ENCODE peak calls at places on chromosome 9, in seven cellular contexts. One of them, this sample, is unnamed. For H3K36me3, the result is how much of the 10 kb centered on the place peaks cover.

GRCh38 chr9:76528056-76528455 is 69.1 kb downstream of the GCNT1 start:
- DNase-seq in psoas muscle: no peak
- DNase-seq in mammary epithelial cell: no peak
- DNase-seq in GM12878: no peak
- DNase-seq in sigmoid colon: no peak
- DNase-seq in ovary: no peak
- DNase-seq in adrenal gland: no peak
- DNase-seq in this sample: no peak

GRCh38 chr9:97848237-97848581 is 4.8 kb upstream of the FOXE1 start:
- DNase-seq in psoas muscle: no peak
- DNase-seq in mammary epithelial cell: no peak
- DNase-seq in GM12878: no peak
- DNase-seq in sigmoid colon: no peak
- DNase-seq in ovary: no peak
- DNase-seq in adrenal gland: no peak
- DNase-seq in this sample: no peak

GRCh38 chr9:106830527-106831140 is 32.3 kb upstream of the ZNF462 start:
- DNase-seq in psoas muscle: no peak
- DNase-seq in mammary epithelial cell: peak
- DNase-seq in GM12878: no peak
- DNase-seq in sigmoid colon: peak
- DNase-seq in ovary: no peak
- DNase-seq in adrenal gland: no peak
- DNase-seq in this sample: no peak

GRCh38 chr9:19148170-19148569 is 20.9 kb upstream of the PLIN2 start:
- DNase-seq in psoas muscle: no peak
- DNase-seq in mammary epithelial cell: no peak
- DNase-seq in GM12878: no peak
- DNase-seq in sigmoid colon: no peak
- DNase-seq in ovary: no peak
- DNase-seq in adrenal gland: peak
- DNase-seq in this sample: no peak

GRCh38 chr9:77421506-77422265 is 226.4 kb downstream of the GNA14 start:
- DNase-seq in psoas muscle: no peak
- DNase-seq in mammary epithelial cell: no peak
- DNase-seq in GM12878: no peak
- DNase-seq in sigmoid colon: no peak
- DNase-seq in ovary: no peak
- DNase-seq in adrenal gland: no peak
- DNase-seq in this sample: no peak

GRCh38 chr9:87887151-87887505 is 4.5 kb downstream of the SPATA31E1 start:
- DNase-seq in psoas muscle: no peak
- DNase-seq in mammary epithelial cell: no peak
- DNase-seq in GM12878: no peak
- DNase-seq in sigmoid colon: no peak
- DNase-seq in ovary: no peak
- DNase-seq in adrenal gland: no peak
- DNase-seq in this sample: no peak

GRCh38 chr9:81604306-81605153 is 84.8 kb downstream of the TLE1 start:
- DNase-seq in psoas muscle: no peak
- DNase-seq in mammary epithelial cell: no peak
- DNase-seq in GM12878: no peak
- DNase-seq in sigmoid colon: no peak
- DNase-seq in ovary: no peak
- DNase-seq in adrenal gland: no peak
- DNase-seq in this sample: no peak

GRCh38 chr9:122192914-122193525 is 33.3 kb downstream of the MORN5 start:
- DNase-seq in psoas muscle: no peak
- DNase-seq in mammary epithelial cell: no peak
- DNase-seq in GM12878: no peak
- DNase-seq in sigmoid colon: no peak
- DNase-seq in ovary: no peak
- DNase-seq in adrenal gland: no peak
- DNase-seq in this sample: no peak

GRCh38 chr9:133787749-133788015 is 49.5 kb upstream of the SARDH start:
- DNase-seq in psoas muscle: peak
- DNase-seq in mammary epithelial cell: peak
- DNase-seq in GM12878: peak
- DNase-seq in sigmoid colon: no peak
- DNase-seq in ovary: no peak
- DNase-seq in adrenal gland: no peak
- DNase-seq in this sample: no peak

GRCh38 chr9:77010527-77010926 is 8.9 kb upstream of the FOXB2 start:
- DNase-seq in psoas muscle: no peak
- DNase-seq in mammary epithelial cell: no peak
- DNase-seq in GM12878: no peak
- DNase-seq in sigmoid colon: no peak
- DNase-seq in ovary: no peak
- DNase-seq in adrenal gland: no peak
- DNase-seq in this sample: no peak

GRCh38 chr9:126334626-126335621 is 8.3 kb downstream of the MVB12B start:
- DNase-seq in psoas muscle: peak
- DNase-seq in mammary epithelial cell: no peak
- DNase-seq in GM12878: no peak
- DNase-seq in sigmoid colon: no peak
- DNase-seq in ovary: no peak
- DNase-seq in adrenal gland: no peak
- DNase-seq in this sample: no peak

GRCh38 chr9:131310833-131311554 is 21.5 kb downstream of the PLPP7 start:
- DNase-seq in psoas muscle: peak
- DNase-seq in mammary epithelial cell: no peak
- DNase-seq in GM12878: no peak
- DNase-seq in sigmoid colon: no peak
- DNase-seq in ovary: no peak
- DNase-seq in adrenal gland: no peak
- DNase-seq in this sample: no peak

GRCh38 chr9:131418143-131419028 is 24.5 kb downstream of the PRRC2B start:
- DNase-seq in psoas muscle: no peak
- DNase-seq in mammary epithelial cell: no peak
- DNase-seq in GM12878: no peak
- DNase-seq in sigmoid colon: no peak
- DNase-seq in ovary: no peak
- DNase-seq in adrenal gland: peak
- DNase-seq in this sample: no peak

GRCh38 chr9:124350485-124351263 is 64.6 kb downstream of the PSMB7 start:
- DNase-seq in psoas muscle: no peak
- DNase-seq in mammary epithelial cell: no peak
- DNase-seq in GM12878: no peak
- DNase-seq in sigmoid colon: peak
- DNase-seq in ovary: no peak
- DNase-seq in adrenal gland: no peak
- DNase-seq in this sample: no peak

GRCh38 chr9:20270176-20270575 is 352.1 kb downstream of the MLLT3 start:
- DNase-seq in psoas muscle: no peak
- DNase-seq in mammary epithelial cell: peak
- DNase-seq in GM12878: no peak
- DNase-seq in sigmoid colon: no peak
- DNase-seq in ovary: no peak
- DNase-seq in adrenal gland: no peak
- DNase-seq in this sample: no peak

GRCh38 chr9:107983191-107983603 is 493.6 kb upstream of the KLF4 start:
- DNase-seq in psoas muscle: no peak
- DNase-seq in mammary epithelial cell: peak
- DNase-seq in GM12878: no peak
- DNase-seq in sigmoid colon: no peak
- DNase-seq in ovary: no peak
- DNase-seq in adrenal gland: no peak
- DNase-seq in this sample: no peak

GRCh38 chr9:115192835-115193234 is 74.9 kb upstream of the TNC start:
- DNase-seq in psoas muscle: no peak
- DNase-seq in mammary epithelial cell: no peak
- DNase-seq in GM12878: no peak
- DNase-seq in sigmoid colon: no peak
- DNase-seq in ovary: no peak
- DNase-seq in adrenal gland: no peak
- DNase-seq in this sample: no peak

DNA sequence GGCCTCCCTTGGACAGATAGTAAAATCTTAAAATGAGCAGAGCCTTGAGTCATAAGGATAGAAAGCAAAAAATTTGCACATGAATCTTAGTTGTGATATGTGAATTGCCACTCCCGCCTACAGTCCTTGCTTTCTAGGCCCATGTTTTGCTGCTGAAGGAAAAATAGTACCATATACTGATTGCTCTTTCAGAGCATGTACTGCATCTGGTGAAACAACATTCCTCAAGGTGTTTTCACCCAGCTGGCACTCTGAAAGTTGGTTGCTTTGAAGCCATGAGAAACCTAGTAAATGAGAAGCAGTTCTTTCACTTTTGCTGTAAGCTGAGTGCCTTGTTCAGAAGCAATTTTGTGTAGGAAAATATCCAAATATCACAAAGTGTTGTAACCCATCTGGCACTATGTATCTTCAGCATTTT is 10.3 kb downstream of the CDC37L1 start:
- DNase-seq in psoas muscle: no peak
- DNase-seq in mammary epithelial cell: peak
- DNase-seq in GM12878: peak
- DNase-seq in sigmoid colon: no peak
- DNase-seq in ovary: no peak
- DNase-seq in adrenal gland: no peak
- DNase-seq in this sample: no peak
- H3K27ac ChIP-seq in psoas muscle: peak
- H3K27ac ChIP-seq in mammary epithelial cell: no peak
- H3K27ac ChIP-seq in GM12878: peak
- H3K27ac ChIP-seq in sigmoid colon: no peak
- H3K27ac ChIP-seq in ovary: no peak
- H3K27ac ChIP-seq in adrenal gland: no peak
- H3K27ac ChIP-seq in this sample: peak

GRCh38 chr9:136832581-136832980 is 9.7 kb upstream of the AJM1 start:
- DNase-seq in psoas muscle: no peak
- DNase-seq in mammary epithelial cell: no peak
- DNase-seq in GM12878: no peak
- DNase-seq in sigmoid colon: no peak
- DNase-seq in ovary: no peak
- DNase-seq in adrenal gland: no peak
- DNase-seq in this sample: no peak

GRCh38 chr9:136831720-136832104 is 10.6 kb upstream of the AJM1 start:
- DNase-seq in psoas muscle: no peak
- DNase-seq in mammary epithelial cell: no peak
- DNase-seq in GM12878: no peak
- DNase-seq in sigmoid colon: no peak
- DNase-seq in ovary: peak
- DNase-seq in adrenal gland: no peak
- DNase-seq in this sample: peak

GRCh38 chr9:136829981-136830885 is 12.0 kb upstream of the AJM1 start:
- DNase-seq in psoas muscle: no peak
- DNase-seq in mammary epithelial cell: no peak
- DNase-seq in GM12878: no peak
- DNase-seq in sigmoid colon: no peak
- DNase-seq in ovary: peak
- DNase-seq in adrenal gland: peak
- DNase-seq in this sample: peak

GRCh38 chr9:136829412-136829811 is 12.9 kb upstream of the AJM1 start:
- DNase-seq in psoas muscle: no peak
- DNase-seq in mammary epithelial cell: no peak
- DNase-seq in GM12878: no peak
- DNase-seq in sigmoid colon: no peak
- DNase-seq in ovary: peak
- DNase-seq in adrenal gland: no peak
- DNase-seq in this sample: no peak

DNA sequence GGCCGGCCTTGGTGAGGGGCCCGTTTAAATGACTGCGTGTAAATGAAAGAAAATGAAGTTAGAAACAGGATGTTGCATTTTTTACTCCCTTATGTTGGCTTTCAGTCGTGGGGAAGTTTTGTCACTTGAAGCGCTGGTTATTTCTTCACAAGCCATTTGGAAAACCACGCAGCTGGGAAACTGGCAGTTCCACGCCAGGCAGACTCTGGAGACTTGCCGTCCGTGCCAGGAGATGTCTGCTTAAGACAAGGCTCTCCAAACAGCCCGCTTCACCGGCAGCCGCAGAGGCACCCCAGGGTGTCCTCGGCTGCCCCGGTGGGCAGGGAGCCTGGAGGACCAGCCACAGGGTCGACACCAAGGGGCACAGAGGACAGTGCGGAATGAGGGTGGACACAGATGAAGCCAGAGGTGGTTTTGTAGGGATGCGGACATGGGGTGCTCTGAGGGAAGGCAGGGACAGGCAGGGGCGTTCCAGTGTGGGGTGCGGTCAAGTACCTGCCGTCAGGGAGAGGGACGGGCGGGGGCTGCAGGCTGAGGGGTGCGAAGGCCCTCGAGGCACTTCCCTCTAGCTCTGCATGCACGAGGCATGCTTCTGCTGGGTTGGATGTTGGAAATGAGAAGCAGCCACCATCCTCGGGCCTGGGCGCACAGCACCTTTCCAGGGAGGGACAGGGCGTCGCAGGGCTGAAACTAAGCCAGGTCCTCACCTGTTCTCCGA is 11.1 kb upstream of the AJM1 start:
- DNase-seq in psoas muscle: no peak
- DNase-seq in mammary epithelial cell: no peak
- DNase-seq in GM12878: no peak
- DNase-seq in sigmoid colon: no peak
- DNase-seq in ovary: peak
- DNase-seq in adrenal gland: no peak
- DNase-seq in this sample: no peak
- H3K36me3 ChIP-seq in psoas muscle: under half
- H3K36me3 ChIP-seq in mammary epithelial cell: under half
- H3K36me3 ChIP-seq in GM12878: under half
- H3K36me3 ChIP-seq in sigmoid colon: half or more
- H3K36me3 ChIP-seq in ovary: under half
- H3K36me3 ChIP-seq in adrenal gland: under half
- H3K36me3 ChIP-seq in this sample: half or more

DNA sequence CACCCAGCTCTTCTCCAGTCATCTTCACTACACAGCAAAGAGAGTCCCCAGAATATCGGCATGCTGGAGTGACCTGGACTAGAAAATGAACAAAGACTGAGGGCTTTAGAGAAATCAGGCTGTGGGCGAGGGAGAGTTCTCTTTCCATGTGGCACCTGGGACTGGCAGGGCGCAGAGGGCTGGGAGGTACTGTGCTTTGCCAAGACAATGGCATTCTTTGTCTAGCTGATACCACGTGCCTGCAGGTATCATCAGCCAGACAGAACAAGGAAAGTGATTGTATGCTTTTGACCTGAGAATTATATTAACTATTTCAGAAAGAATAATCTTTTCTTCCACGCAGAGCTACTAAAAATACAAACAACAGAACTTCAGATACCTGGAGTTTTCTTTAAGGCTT is 30.5 kb downstream of the DDX31 start:
- DNase-seq in psoas muscle: no peak
- DNase-seq in mammary epithelial cell: peak
- DNase-seq in GM12878: no peak
- DNase-seq in sigmoid colon: no peak
- DNase-seq in ovary: no peak
- DNase-seq in adrenal gland: no peak
- DNase-seq in this sample: no peak
- H3K27ac ChIP-seq in psoas muscle: no peak
- H3K27ac ChIP-seq in mammary epithelial cell: peak
- H3K27ac ChIP-seq in GM12878: no peak
- H3K27ac ChIP-seq in sigmoid colon: no peak
- H3K27ac ChIP-seq in ovary: no peak
- H3K27ac ChIP-seq in adrenal gland: no peak
- H3K27ac ChIP-seq in this sample: no peak

DNA sequence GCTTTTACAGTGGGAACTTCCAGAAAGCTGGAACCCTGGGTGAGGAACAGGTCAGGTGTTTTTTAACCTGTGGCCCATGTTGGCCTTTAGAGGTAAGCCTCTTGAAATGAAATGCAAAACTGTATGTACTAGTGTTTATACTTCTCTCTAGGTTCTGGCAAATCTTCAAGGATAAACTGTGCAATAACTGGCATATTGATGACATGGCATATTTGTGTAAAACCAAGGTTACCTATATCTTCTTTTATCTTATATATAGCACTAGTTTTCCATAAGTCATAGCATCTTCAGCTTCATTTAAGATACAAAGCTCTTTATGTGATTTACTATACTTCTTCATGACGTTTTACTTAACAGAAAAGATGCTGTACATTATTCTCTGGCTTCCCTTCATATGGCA is 7.4 kb upstream of the IARS1 start:
- DNase-seq in psoas muscle: no peak
- DNase-seq in mammary epithelial cell: no peak
- DNase-seq in GM12878: no peak
- DNase-seq in sigmoid colon: no peak
- DNase-seq in ovary: no peak
- DNase-seq in adrenal gland: no peak
- DNase-seq in this sample: no peak
- H3K36me3 ChIP-seq in psoas muscle: under half
- H3K36me3 ChIP-seq in mammary epithelial cell: half or more
- H3K36me3 ChIP-seq in GM12878: under half
- H3K36me3 ChIP-seq in sigmoid colon: half or more
- H3K36me3 ChIP-seq in ovary: under half
- H3K36me3 ChIP-seq in adrenal gland: under half
- H3K36me3 ChIP-seq in this sample: half or more

This sample was measured in heart left ventricle.